ENCODE peak calls at places on chromosomes 2 and 18, in four cellular contexts. X, K, N and Y are unnamed samples.

GRCh38 chr2:59249441-59250330 is 1008.6 kb upstream of the FANCL start:
- DNase-seq in N (no peak), K (no peak), X (no peak), Y (peak)

GRCh38 chr18:446941-447560 is 53.5 kb downstream of the COLEC12 start:
- DNase-seq in X (no peak), K (no peak), N (no peak), Y (no peak)

GRCh38 chr2:225788571-225788970 is 389.1 kb downstream of the NYAP2 start:
- DNase-seq in X (no peak), N (no peak), K (no peak), Y (no peak)

GRCh38 chr2:233385489-233386044 is 31.3 kb downstream of the DGKD start:
- DNase-seq in N (no peak), K (no peak), X (peak), Y (no peak)

GRCh38 chr2:208371634-208371935 is 35.0 kb upstream of the PTH2R start:
- DNase-seq in N (no peak), K (no peak), X (no peak), Y (no peak)

GRCh38 chr2:239406316-239406995 is 5.6 kb upstream of the HDAC4 start:
- DNase-seq in X (no peak), K (no peak), N (no peak), Y (no peak)

GRCh38 chr18:12009581-12010140 is 28.4 kb downstream of the IMPA2 start:
- DNase-seq in N (no peak), K (no peak), X (no peak), Y (no peak)

GRCh38 chr18:35282353-35282752 is 7.7 kb downstream of the ZSCAN30 start:
- DNase-seq in K (peak), X (no peak), N (no peak), Y (no peak)

GRCh38 chr2:102025016-102025491 is 33.3 kb downstream of the IL1R2 start:
- DNase-seq in K (peak), N (no peak), X (peak), Y (no peak)

GRCh38 chr2:202261531-202261930 is 4.0 kb upstream of the NOP58 start:
- DNase-seq in N (no peak), K (no peak), X (no peak), Y (no peak)

GRCh38 chr2:240646061-240646899 is 21.0 kb downstream of the GPR35 start:
- DNase-seq in N (no peak), K (no peak), X (no peak), Y (no peak)

GRCh38 chr2:1363367-1363766 is 49.9 kb upstream of the TPO start:
- DNase-seq in K (no peak), X (no peak), N (no peak), Y (no peak)

GRCh38 chr2:37644191-37644590 is 27.3 kb downstream of the CDC42EP3 start:
- DNase-seq in K (no peak), N (no peak), X (no peak), Y (no peak)

GRCh38 chr2:207173651-207174050 is 7.9 kb upstream of the KLF7 start:
- DNase-seq in N (no peak), K (no peak), X (no peak), Y (no peak)

GRCh38 chr2:221202431-221202830 is 369.7 kb downstream of the EPHA4 start:
- DNase-seq in X (no peak), N (no peak), K (no peak), Y (no peak)

GRCh38 chr2:207330912-207331311 is 165.2 kb upstream of the KLF7 start:
- DNase-seq in K (no peak), X (peak), N (no peak), Y (no peak)

GRCh38 chr18:40810371-40810770 is 1144.7 kb upstream of the PIK3C3 start:
- DNase-seq in X (no peak), N (no peak), K (no peak), Y (no peak)

GRCh38 chr18:45106331-45106774 is 425.7 kb downstream of the SETBP1 start:
- DNase-seq in N (no peak), X (peak), K (no peak), Y (no peak)

GRCh38 chr2:126687086-126687485 is 31.1 kb downstream of the GYPC start:
- DNase-seq in K (no peak), N (no peak), X (no peak), Y (no peak)

GRCh38 chr18:24369420-24369819 is 28.2 kb downstream of the OSBPL1A start:
- DNase-seq in X (no peak), K (no peak), N (no peak), Y (no peak)

GRCh38 chr2:16019617-16020351 is 79.4 kb downstream of the MYCN start:
- DNase-seq in N (no peak), X (no peak), K (no peak), Y (no peak)

GRCh38 chr2:235661136-235661535 is 167.3 kb downstream of the AGAP1 start:
- DNase-seq in K (peak), N (no peak), X (no peak), Y (no peak)

GRCh38 chr18:59087391-59087790 is 52.3 kb upstream of the SEC11C start:
- DNase-seq in K (no peak), N (no peak), X (no peak), Y (no peak)

GRCh38 chr2:21317131-21317530 is 193.4 kb downstream of the TDRD15 start:
- DNase-seq in K (peak), N (peak), X (no peak), Y (peak)

GRCh38 chr2:169200756-169201155 is 131.4 kb downstream of the DHRS9 start:
- DNase-seq in X (no peak), K (no peak), N (no peak), Y (no peak)

GRCh38 chr2:9236867-9237266 is 30.3 kb downstream of the ASAP2 start:
- DNase-seq in X (no peak), N (no peak), K (no peak), Y (no peak)

GRCh38 chr2:15677141-15677911 is 85.7 kb downstream of the DDX1 start:
- DNase-seq in N (no peak), X (no peak), K (no peak), Y (peak)

GRCh38 chr2:3377279-3377611 is 373 bp downstream of the EIPR1 start:
- DNase-seq in N (peak), K (peak), X (peak), Y (peak)

GRCh38 chr2:171228826-171229225 is 68.1 kb upstream of the TLK1 start:
- DNase-seq in X (no peak), K (no peak), N (no peak), Y (no peak)

DNA sequence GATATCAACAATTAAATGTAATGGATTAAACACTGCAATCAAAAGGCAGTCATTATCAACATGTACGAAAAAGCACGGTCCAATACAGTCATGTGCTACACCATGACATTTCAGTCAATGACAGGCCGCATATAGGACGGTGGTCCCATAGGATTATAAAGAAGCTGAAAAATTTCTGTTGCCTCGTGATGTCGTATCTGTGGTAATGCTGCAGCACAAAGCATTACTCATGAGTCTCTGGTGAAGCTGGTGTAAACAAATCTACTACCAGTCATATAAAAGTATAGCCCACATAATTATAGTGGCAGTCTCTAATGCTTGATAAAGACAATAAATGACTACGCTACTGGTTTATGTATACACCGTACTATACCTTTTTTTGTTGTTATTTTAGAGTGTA is 58.4 kb downstream of the RABL2A start:
- DNase-seq in N (no peak), X (no peak), K (no peak), Y (no peak)
- TF ChIP-seq TARDBP in N (no peak), X (no peak), K (no peak), Y (no peak)

GRCh38 chr2:231604101-231604684 is 11.5 kb downstream of the TEX44 start:
- DNase-seq in N (peak), K (peak), X (no peak), Y (no peak)
- TF ChIP-seq SP1 in N (no peak), K (no peak), X (no peak), Y (no peak)

GRCh38 chr2:68878753-68879152 is 7.6 kb upstream of the BMP10 start:
- DNase-seq in N (no peak), K (no peak), X (no peak), Y (no peak)

GRCh38 chr2:68878071-68878711 is 7.0 kb upstream of the BMP10 start:
- DNase-seq in X (no peak), K (no peak), N (no peak), Y (no peak)

GRCh38 chr2:68879296-68879695 is 8.1 kb upstream of the BMP10 start:
- DNase-seq in K (no peak), N (no peak), X (no peak), Y (no peak)

GRCh38 chr2:68877079-68877772 is 6.0 kb upstream of the BMP10 start:
- DNase-seq in K (no peak), N (no peak), X (no peak), Y (no peak)

GRCh38 chr2:68880213-68880612 is 9.0 kb upstream of the BMP10 start:
- DNase-seq in K (no peak), N (no peak), X (no peak), Y (no peak)
- TF ChIP-seq TARDBP in K (no peak), N (no peak), X (no peak), Y (no peak)

GRCh38 chr2:109526442-109526970 is 87.3 kb downstream of the SEPTIN10 start:
- DNase-seq in N (no peak), X (no peak), K (no peak), Y (no peak)
- TF ChIP-seq SP1 in N (no peak), X (no peak), K (no peak), Y (no peak)

DNA sequence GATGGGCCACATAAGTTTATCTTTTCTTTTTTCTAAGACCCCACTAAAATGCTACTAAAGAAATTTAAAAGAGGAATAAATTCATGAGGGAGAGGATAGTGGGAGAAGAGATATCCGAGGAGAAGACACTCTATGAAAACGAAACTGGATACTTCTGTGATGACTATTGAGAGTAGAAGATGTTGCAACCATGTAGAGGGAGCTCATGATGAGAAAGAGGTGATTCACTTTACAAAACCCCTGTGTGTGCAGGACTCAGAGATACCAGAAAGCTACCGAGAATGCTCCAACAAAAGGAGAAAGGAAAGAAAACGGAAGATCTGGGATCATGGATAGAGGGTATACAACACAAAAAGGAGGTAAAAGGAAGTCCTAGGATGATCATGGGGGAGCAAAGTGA is 34.9 kb downstream of the SLC38A11 start:
- DNase-seq in X (no peak), K (peak), N (no peak), Y (no peak)
- TF ChIP-seq TARDBP in X (no peak), K (peak), N (no peak), Y (no peak)

GRCh38 chr2:210623506-210623905 is 67.1 kb downstream of the CPS1 start:
- DNase-seq in K (no peak), X (no peak), N (no peak), Y (no peak)

GRCh38 chr2:210630904-210631560 is 74.6 kb downstream of the CPS1 start:
- DNase-seq in X (no peak), K (no peak), N (no peak), Y (no peak)

DNA sequence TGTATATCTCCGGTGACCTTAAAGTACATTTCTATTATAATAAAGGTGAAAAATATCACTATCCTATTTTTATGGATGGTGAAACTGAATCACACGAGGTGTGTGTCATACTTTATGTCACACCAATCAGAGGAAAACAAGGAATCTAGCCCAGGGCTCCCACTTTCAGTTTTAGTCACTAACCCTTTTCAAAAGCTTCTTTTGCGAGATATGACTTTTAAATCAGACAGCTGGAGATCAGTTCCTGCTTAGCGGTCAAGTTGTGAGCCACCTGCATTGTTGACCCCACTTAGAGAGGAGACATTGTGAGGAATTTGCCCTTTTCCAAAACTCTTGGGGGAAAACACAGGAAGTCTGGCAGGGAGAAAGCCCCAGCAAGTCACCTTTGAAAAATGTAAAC is 70.5 kb downstream of the CPS1 start:
- DNase-seq in K (peak), N (no peak), X (no peak), Y (no peak)
- TF ChIP-seq SP1 in K (no peak), N (no peak), X (no peak), Y (no peak)

GRCh38 chr2:70985283-70985688 is 6.9 kb downstream of the ANKRD53 start:
- DNase-seq in K (no peak), N (no peak), X (no peak), Y (no peak)
- TF ChIP-seq TARDBP in K (no peak), N (no peak), X (no peak), Y (no peak)

GRCh38 chr2:27133195-27133875 is 1.1 kb downstream of the PREB start:
- DNase-seq in X (no peak), N (peak), K (no peak), Y (no peak)
- TF ChIP-seq SP1 in X (no peak), N (no peak), K (no peak), Y (no peak)

GRCh38 chr2:191241418-191241817 is 3.8 kb upstream of the MYO1B start:
- DNase-seq in X (no peak), N (no peak), K (peak), Y (no peak)

GRCh38 chr2:191244350-191244749 is 854 bp upstream of the MYO1B start:
- DNase-seq in X (no peak), K (no peak), N (no peak), Y (no peak)

GRCh38 chr2:191240871-191241270 is 4.3 kb upstream of the MYO1B start:
- DNase-seq in K (no peak), N (no peak), X (no peak), Y (no peak)

GRCh38 chr2:191245046-191245868 is at the start of gene MYO1B:
- DNase-seq in X (no peak), N (peak), K (peak), Y (peak)

GRCh38 chr2:191243154-191243553 is 2.0 kb upstream of the MYO1B start:
- DNase-seq in N (no peak), K (no peak), X (no peak), Y (no peak)
- TF ChIP-seq TARDBP in N (no peak), K (no peak), X (no peak), Y (no peak)